ENCODE peak calls at places on chromosomes 6 and 20, in six cellular contexts. M is H1, C is IMR-90, E is H9, O is mesenchymal stem cell, T is trophoblast cell. P is an unnamed sample. For H3K4me1, the result is how much of the 10 kb centered on the place peaks cover.

GRCh38 chr6:146775227-146775626 is 176.5 kb downstream of the ADGB start:
- DNase-seq in E (no peak), T (no peak), O (peak), M (no peak), C (no peak), P (no peak)

GRCh38 chr6:14393910-14394309 is 276.3 kb downstream of the CD83 start:
- DNase-seq in T (no peak), E (no peak), C (no peak), O (no peak), M (no peak), P (no peak)

GRCh38 chr6:145034664-145035063 is 700.7 kb downstream of the EPM2A start:
- DNase-seq in E (no peak), M (no peak), O (peak), T (no peak), C (peak), P (no peak)

GRCh38 chr6:31897612-31898199 is at the start of gene EHMT2:
- DNase-seq in C (peak), O (peak), E (peak), M (no peak), T (peak), P (peak)

GRCh38 chr6:74410630-74411029 is 714.6 kb downstream of the CD109 start:
- DNase-seq in T (no peak), M (no peak), E (no peak), C (peak), O (peak), P (no peak)

GRCh38 chr6:156562019-156562418 is 215.2 kb upstream of the ARID1B start:
- DNase-seq in T (no peak), E (no peak), C (no peak), M (no peak), O (no peak), P (no peak)

GRCh38 chr6:12203001-12203400 is 87.2 kb upstream of the EDN1 start:
- DNase-seq in T (peak), O (peak), C (peak), E (peak), M (peak), P (no peak)

GRCh38 chr6:87909849-87910248 is 137.8 kb upstream of the SPACA1 start:
- DNase-seq in O (no peak), C (peak), T (peak), E (no peak), M (no peak), P (no peak)

GRCh38 chr20:39954585-39954984 is 734.5 kb downstream of the MAFB start:
- DNase-seq in M (no peak), T (no peak), C (no peak), E (no peak), O (no peak), P (no peak)

DNA sequence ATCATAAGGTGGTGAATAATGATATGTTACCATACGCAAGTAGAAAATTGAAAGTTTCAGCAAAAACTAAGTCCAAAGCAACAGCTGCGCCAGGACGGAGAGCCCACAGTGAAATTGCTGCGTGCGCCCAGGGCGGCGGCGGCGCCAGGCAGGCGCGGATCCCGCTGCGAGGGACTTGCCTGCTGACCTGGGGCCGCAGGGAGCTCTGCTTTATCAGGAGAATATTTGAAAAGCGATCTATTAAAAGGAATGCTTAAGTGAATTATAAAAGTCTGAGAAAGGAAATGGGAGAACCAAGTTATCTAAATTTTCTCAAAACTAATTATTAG is 85.4 kb downstream of the THBS2 start:
- DNase-seq in C (no peak), T (no peak), E (no peak), O (no peak), M (no peak), P (no peak)
- H3K14ac ChIP-seq in C (peak), T (peak), E (no peak), O (no peak), M (no peak), P (no peak)

GRCh38 chr6:132505158-132505557 is 7.8 kb downstream of the STX7 start:
- DNase-seq in M (no peak), O (no peak), E (no peak), C (no peak), T (no peak), P (no peak)
- H3K4me2 ChIP-seq in M (no peak), O (no peak), E (no peak), C (no peak), T (no peak), P (no peak)

GRCh38 chr6:84172080-84172479 is 55.4 kb downstream of the CEP162 start:
- DNase-seq in C (no peak), T (peak), E (no peak), O (no peak), M (no peak), P (no peak)

GRCh38 chr6:84177253-84177652 is 50.2 kb downstream of the CEP162 start:
- DNase-seq in C (no peak), T (no peak), O (no peak), E (no peak), M (no peak), P (no peak)

DNA sequence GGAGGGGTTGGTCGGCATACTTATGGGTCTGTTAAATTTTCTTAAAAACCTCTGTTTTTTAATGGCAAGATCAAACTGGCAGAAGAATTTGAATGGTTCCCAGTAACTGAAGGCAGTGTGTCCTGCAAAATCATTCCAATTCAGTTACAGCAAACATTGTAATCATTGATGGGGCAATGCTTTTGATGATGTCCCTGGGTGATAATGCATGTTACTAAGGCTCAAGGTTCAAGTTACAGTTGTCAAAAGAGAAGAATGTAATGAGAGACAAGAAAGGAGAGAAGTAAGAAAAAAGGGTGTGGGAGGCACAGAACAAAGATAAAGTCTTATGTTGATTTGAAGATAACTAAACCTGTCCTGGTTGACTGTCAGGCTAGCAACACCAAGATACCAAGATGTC is 54.9 kb downstream of the CEP162 start:
- DNase-seq in E (no peak), O (no peak), M (no peak), T (peak), C (no peak), P (no peak)
- H3K4me1 ChIP-seq in E (under half), O (under half), M (under half), T (under half), C (under half), P (under half)

GRCh38 chr6:16468991-16469615 is 230.7 kb downstream of the GMPR start:
- DNase-seq in M (no peak), C (no peak), O (no peak), E (no peak), T (no peak), P (no peak)
- H3K14ac ChIP-seq in M (no peak), C (no peak), O (no peak), E (no peak), T (no peak), P (no peak)

GRCh38 chr20:35461620-35462019 is 6.2 kb downstream of the CEP250 start:
- DNase-seq in O (peak), E (no peak), T (no peak), C (peak), M (no peak), P (no peak)
- H3K4me2 ChIP-seq in O (no peak), E (no peak), T (no peak), C (no peak), M (no peak), P (no peak)

GRCh38 chr6:53038148-53038547 is 27.1 kb upstream of the FBXO9 start:
- DNase-seq in O (peak), T (no peak), E (no peak), M (no peak), C (peak), P (no peak)
- H3K4me1 ChIP-seq in O (under half), T (under half), E (under half), M (under half), C (under half), P (under half)

DNA sequence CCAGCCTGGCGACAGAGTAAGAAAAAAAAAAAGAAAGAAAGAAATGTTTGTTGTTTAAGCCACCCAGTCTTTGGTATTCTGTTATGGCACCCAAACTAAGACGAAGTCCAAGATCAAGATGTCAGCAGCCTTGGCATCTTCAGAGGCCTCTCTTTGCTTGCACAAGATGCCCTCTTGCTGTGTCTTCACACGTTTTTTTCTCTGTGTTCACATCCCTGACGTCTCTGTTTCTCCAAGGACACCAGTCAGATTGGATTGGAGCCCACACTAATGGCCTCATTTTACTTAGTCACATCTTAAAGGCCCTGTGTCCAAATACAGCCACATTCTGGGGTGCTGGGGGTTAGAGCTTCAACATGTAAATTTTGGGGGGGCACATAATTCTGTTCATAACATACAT is 380.9 kb downstream of the GJA1 start:
- DNase-seq in C (no peak), T (no peak), M (no peak), E (no peak), O (no peak), P (no peak)
- H3K14ac ChIP-seq in C (peak), T (no peak), M (no peak), E (no peak), O (no peak), P (no peak)

GRCh38 chr20:16590234-16590633 is 17.0 kb upstream of the KIF16B start:
- DNase-seq in C (no peak), T (no peak), M (no peak), O (no peak), E (no peak), P (no peak)

GRCh38 chr20:16588241-16588640 is 15.0 kb upstream of the KIF16B start:
- DNase-seq in C (no peak), M (no peak), T (no peak), E (no peak), O (no peak), P (no peak)

GRCh38 chr20:16583444-16583843 is 10.2 kb upstream of the KIF16B start:
- DNase-seq in E (no peak), O (no peak), M (no peak), T (no peak), C (peak), P (no peak)

GRCh38 chr20:16589623-16590022 is 16.4 kb upstream of the KIF16B start:
- DNase-seq in E (no peak), T (no peak), C (no peak), O (no peak), M (no peak), P (no peak)

GRCh38 chr20:16587066-16587465 is 13.8 kb upstream of the KIF16B start:
- DNase-seq in T (no peak), E (no peak), O (no peak), M (no peak), C (no peak), P (no peak)
- H3K4me2 ChIP-seq in T (no peak), E (no peak), O (no peak), M (no peak), C (no peak), P (no peak)

GRCh38 chr20:62116558-62117361 is 5.5 kb upstream of the LSM14B start:
- DNase-seq in T (no peak), C (no peak), O (no peak), E (no peak), M (no peak), P (no peak)

GRCh38 chr20:62119101-62119500 is 3.2 kb upstream of the LSM14B start:
- DNase-seq in T (no peak), C (no peak), O (no peak), M (no peak), E (no peak), P (no peak)

GRCh38 chr20:62118113-62119043 is 3.9 kb upstream of the LSM14B start:
- DNase-seq in M (no peak), E (no peak), C (no peak), T (no peak), O (no peak), P (no peak)

GRCh38 chr20:62117658-62118057 is 4.6 kb upstream of the LSM14B start:
- DNase-seq in O (no peak), C (no peak), E (no peak), T (no peak), M (no peak), P (no peak)

DNA sequence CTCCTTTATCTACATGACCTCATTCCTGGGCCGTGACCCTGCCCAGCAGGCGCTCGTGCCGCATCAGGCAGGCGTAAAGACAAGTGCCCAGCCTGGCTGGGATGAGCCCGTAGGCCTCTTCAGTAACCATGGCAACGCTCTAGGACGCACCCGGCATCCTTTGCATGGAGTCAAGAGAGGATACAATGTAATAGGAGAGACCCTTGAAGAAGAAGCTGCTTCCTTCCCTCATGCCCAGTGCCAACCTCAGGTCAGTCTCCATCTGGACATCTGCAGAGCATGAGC is 5.0 kb upstream of the LSM14B start:
- DNase-seq in C (no peak), M (no peak), E (no peak), T (no peak), O (no peak), P (no peak)
- H3K4me1 ChIP-seq in C (under half), M (under half), E (under half), T (under half), O (under half), P (under half)

DNA sequence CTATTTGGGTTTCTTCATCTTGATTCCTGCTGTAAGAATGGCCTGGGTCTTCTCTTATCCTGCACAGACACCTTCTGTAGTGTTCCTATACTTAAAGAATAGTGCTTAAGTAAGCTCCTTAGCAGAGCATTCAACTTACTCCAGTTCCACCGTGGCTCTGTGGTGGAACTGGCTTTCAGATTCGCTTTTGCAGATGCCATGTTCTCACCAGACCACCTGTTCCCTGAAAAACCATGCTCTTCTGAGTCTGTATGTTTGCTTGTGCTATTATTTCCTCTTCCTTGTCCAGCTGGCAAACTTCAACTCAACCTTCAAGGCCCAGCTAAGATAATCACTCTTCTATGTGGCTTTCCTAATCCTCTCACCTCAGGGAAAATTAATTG is 4.9 kb downstream of the ELMO2 start:
- DNase-seq in E (no peak), C (no peak), O (peak), M (no peak), T (no peak), P (no peak)
- H3K14ac ChIP-seq in E (no peak), C (peak), O (no peak), M (no peak), T (no peak), P (no peak)

P was measured in neuronal stem cell.